ENCODE peak calls at places on chromosomes 5 and 9, in six cellular contexts. R, X, P, N, Y and L are unnamed samples.

GRCh38 chr5:558326-558725 is 34.1 kb upstream of the SLC9A3 start:
- DNase-seq in N (no peak), P (no peak), X (no peak), Y (no peak), R (no peak), L (no peak)

GRCh38 chr9:136697821-136698526 is 10.7 kb upstream of the AGPAT2 start:
- DNase-seq in Y (no peak), P (no peak), N (no peak), R (no peak), X (no peak), L (no peak)

GRCh38 chr5:145830594-145830993 is 4.5 kb downstream of the PRELID2 start:
- DNase-seq in R (no peak), P (no peak), N (no peak), X (no peak), Y (no peak), L (peak; percentile 27)

GRCh38 chr5:154355141-154355611 is 90.6 kb upstream of the SAP30L start:
- DNase-seq in X (no peak), Y (no peak), P (no peak), N (peak; percentile 33), R (no peak), L (no peak)

GRCh38 chr9:71352837-71353236 is 231.4 kb upstream of the TRPM3 start:
- DNase-seq in X (no peak), P (no peak), Y (peak; percentile 85), R (no peak), N (no peak), L (no peak)

GRCh38 chr5:32308951-32309350 is 3.8 kb downstream of the MTMR12 start:
- DNase-seq in X (no peak), Y (no peak), N (no peak), R (no peak), P (peak; percentile 25), L (no peak)

GRCh38 chr5:173016621-173017046 is 33.1 kb downstream of the ATP6V0E1 start:
- DNase-seq in Y (no peak), P (peak; percentile 84), X (peak; percentile 89), R (peak; percentile 79), N (peak; percentile 28), L (peak; percentile 84)

GRCh38 chr5:127863161-127863560 is 160.0 kb downstream of the CCDC192 start:
- DNase-seq in P (no peak), X (no peak), N (no peak), R (no peak), Y (no peak), L (no peak)

GRCh38 chr5:157563373-157564148 is 12.0 kb downstream of the ADAM19 start:
- DNase-seq in X (no peak), R (no peak), N (no peak), Y (no peak), P (peak; percentile 15), L (peak; percentile 83)

GRCh38 chr9:137907776-137908175 is 30.2 kb downstream of the CACNA1B start:
- DNase-seq in N (no peak), R (no peak), Y (no peak), P (no peak), X (no peak), L (no peak)

GRCh38 chr5:143343042-143343441 is 60.4 kb downstream of the NR3C1 start:
- DNase-seq in Y (no peak), N (peak; percentile 7), X (no peak), R (no peak), P (no peak), L (no peak)
- H3K79me2 ChIP-seq in Y (peaks cover 99% of the 10 kb centered on the region), N (no peaks in the 10 kb centered on the region), X (peaks cover 94% of the 10 kb centered on the region), R (no peaks in the 10 kb centered on the region), P (peaks cover 46% of the 10 kb centered on the region), L (peaks cover 100% of the 10 kb centered on the region)

GRCh38 chr9:16867571-16868311 is 2.7 kb downstream of the BNC2 start:
- DNase-seq in X (no peak), P (peak; percentile 38), Y (no peak), R (no peak), N (peak; percentile 36), L (peak; percentile 70)
- H3K4me2 ChIP-seq in X (no peak overlapping the region), P (peak overlapping the region; percentile 64), Y (no peak overlapping the region), R (no peak overlapping the region), N (peak overlapping the region; percentile 91), L (peak overlapping the region; percentile 93)

GRCh38 chr9:26169684-26170083 is 491.4 kb upstream of the TUSC1 start:
- DNase-seq in P (peak; percentile 35), Y (no peak), N (no peak), X (peak; percentile 56), R (no peak), L (peak; percentile 50)
- H3K79me2 ChIP-seq in P (no peaks in the 10 kb centered on the region), Y (no peaks in the 10 kb centered on the region), N (no peaks in the 10 kb centered on the region), X (no peaks in the 10 kb centered on the region), R (no peaks in the 10 kb centered on the region), L (no peaks in the 10 kb centered on the region)

DNA sequence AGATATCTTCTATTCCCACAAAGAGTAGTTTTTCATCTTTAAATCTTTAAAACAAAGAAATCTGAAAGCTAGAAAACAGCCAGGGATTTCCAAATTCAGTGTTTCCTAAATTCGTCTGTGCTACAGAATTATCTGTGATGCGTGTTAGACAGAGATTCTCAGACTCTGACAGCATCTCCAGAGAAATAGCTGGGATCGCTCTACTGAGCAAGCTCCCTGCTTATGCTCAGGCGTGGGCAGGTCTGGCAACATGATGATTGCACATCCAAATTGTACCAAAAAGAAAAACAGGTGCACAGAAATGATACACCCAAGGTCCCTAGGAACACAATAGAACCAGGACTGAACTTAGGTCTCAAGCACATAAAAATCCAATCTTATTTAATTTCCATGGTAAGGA is 22.8 kb upstream of the CRHBP start:
- DNase-seq in R (no peak), N (no peak), X (no peak), P (no peak), Y (no peak), L (no peak)
- H3K4me2 ChIP-seq in R (no peak overlapping the region), N (no peak overlapping the region), X (no peak overlapping the region), P (no peak overlapping the region), Y (no peak overlapping the region), L (no peak overlapping the region)

GRCh38 chr5:137957948-137958347 is 68.7 kb downstream of the PKD2L2 start:
- DNase-seq in Y (no peak), R (no peak), P (no peak), X (no peak), N (no peak), L (no peak)

GRCh38 chr5:137954131-137954879 is 65.0 kb downstream of the PKD2L2 start:
- DNase-seq in Y (no peak), X (peak; percentile 21), N (no peak), R (no peak), P (no peak), L (peak; percentile 96)

GRCh38 chr5:137960819-137961218 is 71.6 kb downstream of the PKD2L2 start:
- DNase-seq in R (no peak), P (no peak), Y (no peak), N (no peak), X (no peak), L (no peak)

GRCh38 chr5:137959488-137959887 is 70.2 kb downstream of the PKD2L2 start:
- DNase-seq in P (no peak), R (no peak), X (no peak), N (no peak), Y (no peak), L (no peak)

GRCh38 chr5:137960141-137960540 is 70.9 kb downstream of the PKD2L2 start:
- DNase-seq in R (no peak), N (no peak), Y (no peak), P (no peak), X (no peak), L (no peak)
- H3K79me2 ChIP-seq in R (no peaks in the 10 kb centered on the region), N (no peaks in the 10 kb centered on the region), Y (no peaks in the 10 kb centered on the region), P (no peaks in the 10 kb centered on the region), X (peaks cover 10% of the 10 kb centered on the region), L (peaks cover 38% of the 10 kb centered on the region)

GRCh38 chr5:51465165-51465564 is 81.9 kb downstream of the ISL1 start:
- DNase-seq in R (no peak), P (no peak), Y (no peak), X (no peak), N (peak; percentile 52), L (no peak)
- H3K4me2 ChIP-seq in R (no peak overlapping the region), P (no peak overlapping the region), Y (no peak overlapping the region), X (peak overlapping the region; percentile 30), N (peak overlapping the region; percentile 53), L (no peak overlapping the region)

DNA sequence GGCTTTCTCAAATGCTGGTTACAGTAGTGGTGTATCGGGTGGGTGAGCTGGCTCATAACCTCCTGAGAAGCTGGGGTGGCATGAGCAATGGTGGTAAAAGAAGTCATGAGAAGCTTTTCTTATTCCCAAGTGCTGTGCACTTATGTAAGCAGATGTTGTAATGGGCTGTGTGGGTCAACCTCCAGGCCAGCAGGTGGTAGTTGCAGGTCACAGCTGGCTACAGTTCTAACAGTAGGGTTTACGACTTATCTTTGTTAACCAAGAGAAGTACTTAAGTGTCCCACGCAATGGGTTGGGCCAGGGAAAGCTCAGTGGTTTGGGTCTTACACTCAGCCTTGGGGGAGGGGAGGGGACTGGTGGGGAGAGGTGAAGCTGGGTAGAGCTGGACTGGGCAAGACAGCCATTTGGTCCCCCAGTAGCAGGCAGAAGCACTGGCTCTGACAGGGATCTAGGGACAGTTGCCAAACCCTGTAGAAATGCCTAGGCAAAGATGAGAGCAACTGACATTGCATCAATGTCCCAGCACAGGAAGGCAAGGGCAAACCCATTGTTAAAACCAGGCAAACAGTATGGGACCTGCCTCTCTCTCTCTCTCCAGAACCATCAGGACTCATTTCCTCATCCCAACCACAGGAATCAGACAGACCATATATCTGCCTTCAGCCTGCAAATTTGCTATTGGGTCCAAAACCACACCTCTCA is 76.8 kb downstream of the RNF130 start:
- DNase-seq in P (no peak), Y (no peak), R (no peak), X (no peak), N (no peak), L (no peak)
- H3K79me2 ChIP-seq in P (no peaks in the 10 kb centered on the region), Y (no peaks in the 10 kb centered on the region), R (no peaks in the 10 kb centered on the region), X (no peaks in the 10 kb centered on the region), N (no peaks in the 10 kb centered on the region), L (no peaks in the 10 kb centered on the region)